ENCODE peak calls at places on chromosomes 13 and 19, in four cellular contexts. S, L, G and X are unnamed samples.

GRCh38 chr13:68535329-68535728 is 1305.2 kb upstream of the PCDH9 start:
- DNase-seq in S (no peak), L (no peak), G (no peak), X (no peak)

GRCh38 chr19:48858984-48859710 is 9.3 kb downstream of the PLEKHA4 start:
- DNase-seq in S (peak; percentile 81), L (no peak), G (no peak), X (no peak)

GRCh38 chr13:49220856-49221614 is 897 bp downstream of the MLNR start:
- DNase-seq in S (no peak), L (no peak), G (peak; percentile 34), X (no peak)

GRCh38 chr13:98480915-98481510 is 95.9 kb downstream of the STK24 start:
- DNase-seq in S (no peak), L (no peak), G (no peak), X (no peak)

GRCh38 chr13:91988331-91988730 is 589.9 kb downstream of the GPC5 start:
- DNase-seq in S (no peak), L (no peak), G (no peak), X (no peak)

GRCh38 chr13:75635621-75636338 is at the start of gene LMO7:
- DNase-seq in S (peak; percentile 50), L (no peak), G (peak; percentile 68), X (peak; percentile 89)

GRCh38 chr13:34748078-34748477 is 194.0 kb upstream of the NBEA start:
- DNase-seq in S (no peak), L (no peak), G (no peak), X (no peak)

GRCh38 chr13:29526741-29527140 is 68.7 kb downstream of the SLC7A1 start:
- DNase-seq in S (no peak), L (no peak), G (no peak), X (no peak)

GRCh38 chr13:111371211-111371610 is 50.8 kb downstream of the TEX29 start:
- DNase-seq in S (no peak), L (no peak), G (no peak), X (peak; percentile 11)

GRCh38 chr19:916645-917322 is 349 bp upstream of the KISS1R start:
- DNase-seq in S (no peak), L (no peak), G (no peak), X (no peak)

GRCh38 chr13:21336609-21337008 is 122.5 kb downstream of the ZDHHC20 start:
- DNase-seq in S (no peak), L (no peak), G (no peak), X (no peak)

GRCh38 chr19:18192673-18193387 is at the start of gene MPV17L2:
- DNase-seq in S (peak; percentile 96), L (peak; percentile 100), G (peak; percentile 98), X (peak; percentile 100)

GRCh38 chr13:94656766-94657165 is 55.1 kb downstream of the GPR180 start:
- DNase-seq in S (no peak), L (no peak), G (no peak), X (no peak)

GRCh38 chr19:49142866-49143335 is 12.3 kb downstream of the HRC start:
- DNase-seq in S (peak; percentile 57), L (no peak), G (peak; percentile 95), X (peak; percentile 96)

GRCh38 chr13:112605531-112605990 is 17.6 kb upstream of the TUBGCP3 start:
- DNase-seq in S (no peak), L (no peak), G (no peak), X (no peak)

GRCh38 chr19:43636121-43636683 is 3.4 kb downstream of the CADM4 start:
- DNase-seq in S (no peak), L (no peak), G (no peak), X (no peak)

GRCh38 chr19:49133621-49134454 is 14.5 kb downstream of the PPFIA3 start:
- DNase-seq in S (peak; percentile 69), L (no peak), G (no peak), X (no peak)

GRCh38 chr13:93262729-93263128 is 36.1 kb downstream of the GPC6 start:
- DNase-seq in S (no peak), L (no peak), G (no peak), X (no peak)

GRCh38 chr13:81771948-81772347 is 1431.0 kb upstream of the SPRY2 start:
- DNase-seq in S (no peak), L (no peak), G (no peak), X (no peak)

GRCh38 chr13:94342436-94343242 is 136.8 kb downstream of the DCT start:
- DNase-seq in S (no peak), L (no peak), G (no peak), X (no peak)

GRCh38 chr13:60379837-60380236 is 17.2 kb upstream of the TDRD3 start:
- DNase-seq in S (no peak), L (no peak), G (no peak), X (no peak)

GRCh38 chr19:53594811-53595509 is 36.8 kb upstream of the DPRX start:
- DNase-seq in S (no peak), L (no peak), G (no peak), X (no peak)

GRCh38 chr13:44578064-44578394 is 1.9 kb upstream of the TSC22D1 start:
- DNase-seq in S (no peak), L (no peak), G (no peak), X (no peak)

GRCh38 chr19:55441319-55441691 is 1.8 kb downstream of the SHISA7 start:
- DNase-seq in S (no peak), L (no peak), G (no peak), X (no peak)

GRCh38 chr13:111516712-111517640 is 196.5 kb downstream of the TEX29 start:
- DNase-seq in S (no peak), L (no peak), G (no peak), X (peak; percentile 76)

GRCh38 chr13:100859861-100860260 is 185.3 kb upstream of the TMTC4 start:
- DNase-seq in S (no peak), L (no peak), G (no peak), X (no peak)

GRCh38 chr19:39839678-39840327 is 5.8 kb upstream of the DYRK1B start:
- DNase-seq in S (no peak), L (no peak), G (no peak), X (no peak)

GRCh38 chr13:93279982-93280381 is 53.4 kb downstream of the GPC6 start:
- DNase-seq in S (no peak), L (no peak), G (no peak), X (no peak)

DNA sequence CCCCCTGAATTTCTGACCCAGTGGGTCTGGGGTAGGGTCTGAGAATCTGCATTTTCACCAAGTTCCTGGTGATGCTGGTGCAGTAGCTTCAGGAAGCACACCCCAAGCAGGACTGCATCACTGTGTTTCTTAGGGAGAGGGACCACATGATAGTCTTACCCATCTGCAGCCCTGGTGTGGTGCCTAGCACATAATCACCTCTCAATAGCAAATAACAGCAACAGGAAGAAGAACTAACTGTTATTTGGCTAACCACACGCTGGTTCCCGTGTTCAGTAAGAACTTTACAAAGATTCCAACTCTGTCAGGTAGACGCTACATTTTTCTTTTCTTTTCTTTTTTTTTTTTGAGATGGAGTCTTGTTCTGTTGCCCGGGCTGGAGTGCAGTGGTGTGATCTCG is 41.9 kb upstream of the SPATA13 start:
- DNase-seq in S (no peak), L (no peak), G (no peak), X (no peak)
- TF ChIP-seq CTCF in S (no peak), L (no peak), G (no peak), X (no peak)

GRCh38 chr19:47357788-47358680 is 8.9 kb downstream of the DHX34 start:
- DNase-seq in S (no peak), L (no peak), G (no peak), X (no peak)
- TF ChIP-seq CTCF in S (no peak), L (no peak), G (no peak), X (no peak)

DNA sequence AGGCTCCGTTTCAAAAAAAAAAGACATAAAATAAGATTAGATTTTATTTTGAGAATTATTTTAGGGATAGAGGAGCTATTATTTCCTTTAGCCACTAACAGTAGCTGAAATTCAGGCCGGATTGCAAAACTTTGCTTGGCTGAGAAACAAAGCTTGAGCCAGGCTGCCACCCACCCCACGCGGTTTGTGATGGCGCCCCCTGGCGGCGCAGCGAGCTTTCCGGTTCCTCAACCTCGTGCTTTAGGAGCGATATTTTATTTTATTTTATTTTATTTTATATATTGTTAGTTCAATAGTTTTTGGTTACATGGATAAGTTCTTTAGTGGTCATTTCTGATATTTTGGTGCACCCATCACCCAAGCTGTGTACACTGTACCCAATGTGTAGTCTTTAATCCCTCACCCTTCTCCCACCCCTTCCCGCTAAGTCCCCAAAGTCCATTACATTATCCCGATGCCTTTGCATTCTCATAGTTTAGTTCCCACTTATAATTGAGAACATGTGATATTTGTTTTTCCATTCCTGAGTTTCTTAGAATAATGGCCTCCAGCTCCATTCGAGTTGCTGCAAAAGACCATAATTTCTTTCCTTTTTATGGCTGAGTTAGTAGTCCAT is 19.8 kb upstream of the CEACAM4 start:
- DNase-seq in S (peak; percentile 60), L (no peak), G (peak; percentile 4), X (no peak)
- TF ChIP-seq CTCF in S (peak; percentile 48), L (peak; percentile 20), G (peak; percentile 12), X (peak; percentile 33)

GRCh38 chr19:11942008-11942842 is 17.3 kb downstream of the ZNF700 start:
- DNase-seq in S (no peak), L (no peak), G (no peak), X (no peak)

GRCh38 chr19:11944656-11945055 is 19.7 kb downstream of the ZNF700 start:
- DNase-seq in S (no peak), L (no peak), G (no peak), X (no peak)

GRCh38 chr19:11948646-11949045 is 16.2 kb upstream of the ZNF763 start:
- DNase-seq in S (no peak), L (no peak), G (no peak), X (no peak)

DNA sequence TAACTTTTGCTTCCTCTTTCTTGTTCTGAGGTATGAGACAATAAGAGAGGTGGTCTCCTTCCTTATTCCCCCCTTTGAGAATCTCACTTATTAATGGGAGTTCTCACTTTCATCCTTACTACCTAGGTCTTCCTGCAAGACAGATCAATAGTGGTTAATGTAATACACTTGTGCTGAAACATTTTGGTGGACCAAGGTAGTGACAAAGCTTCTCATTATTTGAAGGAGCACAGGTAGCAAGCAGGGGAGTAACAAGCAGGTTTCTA is 17.9 kb downstream of the ZNF700 start:
- DNase-seq in S (no peak), L (no peak), G (no peak), X (no peak)
- TF ChIP-seq CTCF in S (no peak), L (no peak), G (no peak), X (no peak)

GRCh38 chr13:35957174-35957867 is 173.9 kb downstream of the DCLK1 start:
- DNase-seq in S (no peak), L (no peak), G (no peak), X (no peak)

GRCh38 chr13:35956074-35956473 is 175.1 kb downstream of the DCLK1 start:
- DNase-seq in S (no peak), L (no peak), G (no peak), X (no peak)

GRCh38 chr13:35954207-35954560 is 177.0 kb downstream of the DCLK1 start:
- DNase-seq in S (no peak), L (no peak), G (no peak), X (no peak)

GRCh38 chr13:35957996-35958395 is 173.2 kb downstream of the DCLK1 start:
- DNase-seq in S (no peak), L (no peak), G (no peak), X (no peak)

GRCh38 chr13:35953537-35954206 is 177.5 kb downstream of the DCLK1 start:
- DNase-seq in S (no peak), L (no peak), G (peak; percentile 52), X (peak; percentile 86)
- TF ChIP-seq CTCF in S (no peak), L (peak; percentile 25), G (peak; percentile 76), X (peak; percentile 84)

GRCh38 chr13:28376604-28377003 is 118.3 kb downstream of the FLT1 start:
- DNase-seq in S (no peak), L (no peak), G (no peak), X (no peak)
- TF ChIP-seq CTCF in S (no peak), L (no peak), G (no peak), X (no peak)

GRCh38 chr19:45717131-45717982 is 13.3 kb downstream of the FBXO46 start:
- DNase-seq in S (peak; percentile 96), L (peak; percentile 97), G (peak; percentile 97), X (peak; percentile 99)
- TF ChIP-seq CTCF in S (no peak), L (no peak), G (no peak), X (no peak)